ENCODE peak calls at places on chromosome 22, in seven cellular contexts. V is foreskin fibroblast, Z is gastrocnemius medialis, X is adrenal gland, R is mucosa of descending colon, A is uterus, F is AG10803. O is an unnamed sample.

GRCh38 chr22:25069758-25070461 is 117.4 kb downstream of the KIAA1671 start:
- DNase-seq in X (peak), A (peak), V (no peak), F (no peak), Z (peak), R (no peak), O (no peak)

GRCh38 chr22:35218079-35218478 is 39.2 kb upstream of the HMGXB4 start:
- DNase-seq in X (no peak), F (peak), R (no peak), V (peak), A (no peak), Z (no peak), O (peak)

GRCh38 chr22:43000441-43001175 is 14.3 kb downstream of the PACSIN2 start:
- DNase-seq in Z (no peak), R (no peak), A (no peak), V (peak), X (no peak), F (peak), O (peak)

GRCh38 chr22:34068011-34068410 is 147.7 kb upstream of the LARGE1 start:
- DNase-seq in A (no peak), Z (no peak), F (no peak), R (no peak), X (no peak), V (no peak), O (no peak)

GRCh38 chr22:36323182-36323854 is 64.4 kb downstream of the MYH9 start:
- DNase-seq in V (peak), F (peak), X (peak), R (no peak), A (peak), Z (no peak), O (peak)

GRCh38 chr22:16866167-16866566 is 41.0 kb upstream of the XKR3 start:
- DNase-seq in A (no peak), F (no peak), X (peak), V (no peak), R (no peak), Z (no peak), O (peak)

GRCh38 chr22:28019360-28019759 is 100.3 kb upstream of the PITPNB start:
- DNase-seq in A (peak), X (peak), R (no peak), F (peak), Z (peak), V (peak), O (no peak)

GRCh38 chr22:47406180-47406723 is 643.8 kb downstream of the TBC1D22A start:
- DNase-seq in F (no peak), Z (no peak), V (no peak), R (no peak), X (no peak), A (no peak), O (no peak)

GRCh38 chr22:46725096-46725495 is 13.0 kb downstream of the CERK start:
- DNase-seq in F (no peak), A (no peak), V (no peak), Z (no peak), R (no peak), X (no peak), O (no peak)

GRCh38 chr22:33756508-33756949 is 163.7 kb downstream of the LARGE1 start:
- DNase-seq in V (no peak), Z (no peak), R (no peak), F (no peak), A (no peak), X (no peak), O (no peak)

GRCh38 chr22:42947211-42947990 is 67.5 kb downstream of the PACSIN2 start:
- DNase-seq in A (no peak), R (no peak), Z (peak), F (no peak), V (no peak), X (peak), O (no peak)

GRCh38 chr22:48104786-48105185 is 1342.3 kb downstream of the TBC1D22A start:
- DNase-seq in V (no peak), X (no peak), F (no peak), R (no peak), Z (no peak), A (no peak), O (no peak)

GRCh38 chr22:25702046-25702445 is 39.9 kb upstream of the MYO18B start:
- DNase-seq in X (no peak), V (peak), A (no peak), F (peak), Z (no peak), R (no peak), O (peak)

GRCh38 chr22:22884888-22885840 is 2.5 kb upstream of the IGLL5 start:
- DNase-seq in X (no peak), Z (no peak), V (no peak), F (no peak), R (peak), A (no peak), O (no peak)

GRCh38 chr22:23675502-23676415 is 15.1 kb upstream of the RGL4 start:
- DNase-seq in F (peak), Z (no peak), V (no peak), R (peak), A (no peak), X (peak), O (no peak)

GRCh38 chr22:46860562-46860961 is 98.1 kb downstream of the TBC1D22A start:
- DNase-seq in X (no peak), R (no peak), A (no peak), V (no peak), Z (no peak), F (no peak), O (no peak)

GRCh38 chr22:37467556-37467955 is 18.6 kb downstream of the MFNG start:
- DNase-seq in A (no peak), X (no peak), V (no peak), R (no peak), F (no peak), Z (no peak), O (no peak)

DNA sequence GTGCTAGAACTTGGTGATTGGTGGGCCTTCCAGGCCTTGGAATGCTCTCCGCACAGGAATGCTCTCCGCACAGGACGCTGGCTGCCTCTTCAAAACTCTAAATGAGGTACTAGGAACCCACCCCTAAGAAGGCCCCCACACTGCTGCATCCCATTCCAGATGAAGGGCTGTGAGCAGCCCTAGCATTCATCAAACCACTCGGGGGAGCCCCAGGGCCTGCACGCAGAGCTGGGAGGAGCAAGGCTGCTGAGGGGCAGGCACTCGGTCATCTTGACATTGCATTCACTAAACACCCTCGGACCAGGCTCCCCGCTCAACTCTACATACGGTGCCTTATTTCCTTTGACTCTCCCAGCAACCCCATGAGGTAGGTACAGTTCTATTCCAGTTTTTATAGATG is 49.2 kb upstream of the EMID1 start:
- DNase-seq in Z (no peak), A (no peak), X (no peak), V (peak), F (peak), R (no peak), O (peak)
- TF ChIP-seq CTCF in Z (no peak), A (no peak), X (no peak), V (peak), F (peak), R (no peak), O (peak)

GRCh38 chr22:39547587-39547947 is 15.0 kb upstream of the RPS19BP1 start:
- DNase-seq in F (no peak), R (no peak), Z (no peak), X (no peak), V (no peak), A (no peak), O (no peak)

GRCh38 chr22:39545310-39546063 is 12.9 kb upstream of the RPS19BP1 start:
- DNase-seq in V (peak), X (peak), R (peak), F (no peak), A (no peak), Z (no peak), O (peak)

GRCh38 chr22:39546064-39546365 is 13.5 kb upstream of the RPS19BP1 start:
- DNase-seq in Z (no peak), X (no peak), F (no peak), A (no peak), V (no peak), R (no peak), O (no peak)

GRCh38 chr22:39546889-39547586 is 14.5 kb upstream of the RPS19BP1 start:
- DNase-seq in F (no peak), V (peak), R (peak), Z (no peak), A (no peak), X (no peak), O (peak)

DNA sequence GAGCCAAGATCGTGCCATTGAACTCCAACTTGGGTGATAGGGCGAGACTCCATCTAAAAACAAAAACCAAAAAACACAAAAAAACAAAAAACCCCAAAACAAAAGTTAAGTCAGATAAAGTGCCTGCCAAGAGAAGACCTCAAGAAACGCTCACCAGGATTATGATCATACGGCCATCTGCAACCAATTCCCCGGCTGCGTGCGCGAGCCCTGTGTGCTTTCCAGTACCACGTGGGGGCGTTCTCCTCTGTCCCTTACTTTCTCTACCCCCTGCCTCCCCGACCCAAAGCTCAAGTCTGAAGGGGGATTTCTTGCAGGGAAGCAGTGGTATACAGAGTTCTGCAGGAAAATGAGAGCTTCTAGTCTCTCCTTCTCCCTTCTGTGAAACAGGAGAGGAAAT is 10.5 kb upstream of the RPS19BP1 start:
- DNase-seq in F (no peak), V (peak), A (no peak), R (peak), Z (no peak), X (no peak), O (peak)
- TF ChIP-seq CTCF in F (peak), V (peak), A (no peak), R (no peak), Z (no peak), X (peak), O (peak)

GRCh38 chr22:32745251-32745995 is 56.1 kb upstream of the TIMP3 start:
- DNase-seq in R (peak), A (peak), V (peak), F (peak), X (no peak), Z (no peak), O (peak)

GRCh38 chr22:32748509-32748908 is 53.0 kb upstream of the TIMP3 start:
- DNase-seq in X (no peak), A (no peak), V (no peak), F (no peak), R (no peak), Z (no peak), O (no peak)

GRCh38 chr22:32746715-32747114 is 54.8 kb upstream of the TIMP3 start:
- DNase-seq in V (no peak), R (no peak), A (peak), Z (no peak), X (no peak), F (no peak), O (no peak)

GRCh38 chr22:32745996-32746322 is 55.5 kb upstream of the TIMP3 start:
- DNase-seq in A (no peak), V (no peak), Z (no peak), X (no peak), R (no peak), F (no peak), O (no peak)

GRCh38 chr22:32747588-32747987 is 53.9 kb upstream of the TIMP3 start:
- DNase-seq in R (no peak), X (no peak), F (no peak), Z (no peak), V (no peak), A (no peak), O (no peak)
- TF ChIP-seq CTCF in R (no peak), X (no peak), F (no peak), Z (no peak), V (no peak), A (no peak), O (no peak)

DNA sequence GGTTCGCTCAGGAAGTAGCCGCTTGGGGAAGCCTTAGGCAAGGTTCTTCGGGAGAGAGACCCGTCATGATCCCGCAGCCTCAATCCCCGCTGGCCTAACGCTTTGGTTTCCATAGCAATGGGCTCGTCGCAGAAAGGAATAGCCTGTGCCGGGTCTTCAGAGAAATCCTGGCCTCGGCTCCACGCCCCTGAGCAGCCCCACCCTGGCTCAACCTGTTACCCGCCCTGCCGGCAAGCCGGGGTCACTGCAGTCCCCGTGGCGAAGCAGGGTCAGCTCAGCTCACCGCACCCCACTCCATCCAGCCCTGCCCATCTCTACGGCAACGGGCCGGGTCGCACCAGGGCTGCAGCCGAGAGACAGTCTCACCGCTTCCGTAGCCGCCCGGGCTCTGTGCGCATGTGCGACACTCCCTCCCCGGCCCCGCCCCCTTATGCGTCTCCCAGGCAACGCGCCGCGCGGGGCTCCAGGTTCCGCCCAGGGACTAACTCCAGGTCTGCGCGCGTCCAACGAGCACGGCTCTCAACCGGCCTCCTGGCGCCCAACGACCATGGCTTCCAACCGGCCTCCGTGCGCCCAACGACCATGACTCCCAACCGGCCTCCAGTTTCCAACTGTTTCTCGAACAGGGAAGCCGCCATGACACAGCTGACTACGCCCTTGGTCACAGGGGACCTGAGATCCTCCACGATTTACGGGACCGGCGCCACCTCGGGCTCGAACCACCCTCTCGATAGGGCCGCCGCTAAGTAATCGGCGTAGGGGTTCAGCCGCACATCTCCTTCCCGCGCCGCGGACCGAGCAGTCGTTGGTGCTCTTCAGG is at the start of gene DUSP18:
- DNase-seq in R (peak), Z (peak), V (peak), A (peak), X (peak), F (peak), O (peak)
- TF ChIP-seq CTCF in R (peak), Z (peak), V (peak), A (peak), X (peak), F (peak), O (no peak)

DNA sequence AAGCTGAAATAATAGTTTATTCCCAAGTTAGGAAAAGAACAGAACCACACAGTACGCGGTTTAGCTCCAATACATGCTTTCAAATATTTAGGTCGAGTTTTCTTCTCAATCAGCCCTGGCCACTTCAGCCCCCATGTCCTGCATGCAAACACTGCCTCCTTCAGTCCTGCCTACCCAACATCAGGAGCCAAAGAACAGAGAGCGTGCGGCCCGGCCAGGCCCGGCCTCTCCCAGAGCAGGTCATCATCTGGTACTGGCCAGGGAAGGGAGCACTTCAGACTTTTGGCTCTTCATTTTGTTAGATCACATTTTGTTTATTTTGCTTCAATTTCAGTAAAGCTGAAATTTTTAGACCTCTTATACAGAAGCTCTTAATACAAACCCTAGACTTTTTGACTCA is 6.7 kb downstream of the BRD1 start:
- DNase-seq in F (no peak), R (no peak), A (no peak), V (no peak), Z (no peak), X (no peak), O (peak)
- TF ChIP-seq CTCF in F (peak), R (no peak), A (no peak), V (no peak), Z (no peak), X (no peak), O (peak)

GRCh38 chr22:45590262-45590661 is 81.4 kb upstream of the ATXN10 start:
- DNase-seq in V (no peak), A (no peak), Z (no peak), X (no peak), F (no peak), R (no peak), O (no peak)
- TF ChIP-seq CTCF in V (no peak), A (no peak), Z (no peak), X (no peak), F (no peak), R (no peak), O (no peak)

GRCh38 chr22:19035474-19036228 is 86.6 kb downstream of the DGCR2 start:
- DNase-seq in V (no peak), Z (no peak), F (no peak), A (no peak), R (no peak), X (peak), O (no peak)
- TF ChIP-seq CTCF in V (no peak), Z (no peak), F (peak), A (no peak), R (no peak), X (no peak), O (no peak)